ENCODE peak calls at places on chromosome 22, in ten cellular contexts. One of them, this sample, is unnamed.

GRCh38 chr22:36136475-36136874 is 24.1 kb downstream of the APOL3 start:
- DNase-seq in lower leg skin: peak
- DNase-seq in uterus: no peak
- DNase-seq in Peyer's patch: no peak
- DNase-seq in IMR-90: peak
- DNase-seq in tibial nerve: no peak
- DNase-seq in stomach: no peak
- DNase-seq in HCT116: no peak
- DNase-seq in A549: no peak
- DNase-seq in suprapubic skin: no peak
- DNase-seq in this sample: no peak

GRCh38 chr22:49852898-49853894 is at the start of gene ZBED4:
- DNase-seq in lower leg skin: peak
- DNase-seq in uterus: peak
- DNase-seq in Peyer's patch: peak
- DNase-seq in IMR-90: peak
- DNase-seq in tibial nerve: peak
- DNase-seq in stomach: peak
- DNase-seq in HCT116: peak
- DNase-seq in A549: peak
- DNase-seq in suprapubic skin: peak
- DNase-seq in this sample: peak

GRCh38 chr22:42820075-42820763 is 36.9 kb downstream of the ARFGAP3 start:
- DNase-seq in lower leg skin: no peak
- DNase-seq in uterus: no peak
- DNase-seq in Peyer's patch: no peak
- DNase-seq in IMR-90: peak
- DNase-seq in tibial nerve: no peak
- DNase-seq in stomach: no peak
- DNase-seq in HCT116: no peak
- DNase-seq in A549: no peak
- DNase-seq in suprapubic skin: peak
- DNase-seq in this sample: peak

GRCh38 chr22:17307566-17307965 is 61.7 kb upstream of the CECR2 start:
- DNase-seq in lower leg skin: no peak
- DNase-seq in uterus: no peak
- DNase-seq in Peyer's patch: no peak
- DNase-seq in IMR-90: no peak
- DNase-seq in tibial nerve: no peak
- DNase-seq in stomach: peak
- DNase-seq in HCT116: no peak
- DNase-seq in A549: no peak
- DNase-seq in suprapubic skin: no peak
- DNase-seq in this sample: no peak

GRCh38 chr22:19723165-19723989 is at the start of gene GP1BB:
- DNase-seq in lower leg skin: no peak
- DNase-seq in uterus: no peak
- DNase-seq in Peyer's patch: peak
- DNase-seq in IMR-90: no peak
- DNase-seq in tibial nerve: no peak
- DNase-seq in stomach: peak
- DNase-seq in HCT116: no peak
- DNase-seq in A549: peak
- DNase-seq in suprapubic skin: no peak
- DNase-seq in this sample: peak

GRCh38 chr22:27381552-27381951 is 420.0 kb downstream of the MN1 start:
- DNase-seq in lower leg skin: no peak
- DNase-seq in uterus: no peak
- DNase-seq in Peyer's patch: no peak
- DNase-seq in IMR-90: no peak
- DNase-seq in tibial nerve: no peak
- DNase-seq in stomach: no peak
- DNase-seq in HCT116: no peak
- DNase-seq in A549: no peak
- DNase-seq in suprapubic skin: no peak
- DNase-seq in this sample: no peak

GRCh38 chr22:35526333-35526979 is 14.2 kb upstream of the RASD2 start:
- DNase-seq in lower leg skin: no peak
- DNase-seq in uterus: no peak
- DNase-seq in Peyer's patch: peak
- DNase-seq in IMR-90: no peak
- DNase-seq in tibial nerve: no peak
- DNase-seq in stomach: no peak
- DNase-seq in HCT116: no peak
- DNase-seq in A549: no peak
- DNase-seq in suprapubic skin: no peak
- DNase-seq in this sample: no peak

GRCh38 chr22:36469094-36469710 is 12.2 kb downstream of the TXN2 start:
- DNase-seq in lower leg skin: no peak
- DNase-seq in uterus: no peak
- DNase-seq in Peyer's patch: no peak
- DNase-seq in IMR-90: no peak
- DNase-seq in tibial nerve: no peak
- DNase-seq in stomach: no peak
- DNase-seq in HCT116: no peak
- DNase-seq in A549: no peak
- DNase-seq in suprapubic skin: no peak
- DNase-seq in this sample: no peak

GRCh38 chr22:40637181-40638150 is 947 bp upstream of the MRTFA start:
- DNase-seq in lower leg skin: no peak
- DNase-seq in uterus: no peak
- DNase-seq in Peyer's patch: no peak
- DNase-seq in IMR-90: no peak
- DNase-seq in tibial nerve: peak
- DNase-seq in stomach: peak
- DNase-seq in HCT116: no peak
- DNase-seq in A549: no peak
- DNase-seq in suprapubic skin: peak
- DNase-seq in this sample: no peak

GRCh38 chr22:42772647-42773046 is 52.0 kb upstream of the A4GALT start:
- DNase-seq in lower leg skin: no peak
- DNase-seq in uterus: no peak
- DNase-seq in Peyer's patch: no peak
- DNase-seq in IMR-90: no peak
- DNase-seq in tibial nerve: no peak
- DNase-seq in stomach: no peak
- DNase-seq in HCT116: no peak
- DNase-seq in A549: no peak
- DNase-seq in suprapubic skin: no peak
- DNase-seq in this sample: no peak

GRCh38 chr22:41826430-41827383 is 6.2 kb upstream of the SREBF2 start:
- DNase-seq in lower leg skin: no peak
- DNase-seq in uterus: no peak
- DNase-seq in Peyer's patch: peak
- DNase-seq in IMR-90: no peak
- DNase-seq in tibial nerve: no peak
- DNase-seq in stomach: no peak
- DNase-seq in HCT116: no peak
- DNase-seq in A549: no peak
- DNase-seq in suprapubic skin: no peak
- DNase-seq in this sample: no peak

GRCh38 chr22:35215993-35216392 is 41.3 kb upstream of the HMGXB4 start:
- DNase-seq in lower leg skin: no peak
- DNase-seq in uterus: no peak
- DNase-seq in Peyer's patch: no peak
- DNase-seq in IMR-90: no peak
- DNase-seq in tibial nerve: no peak
- DNase-seq in stomach: no peak
- DNase-seq in HCT116: no peak
- DNase-seq in A549: no peak
- DNase-seq in suprapubic skin: no peak
- DNase-seq in this sample: no peak

GRCh38 chr22:27476729-27477128 is 324.8 kb downstream of the MN1 start:
- DNase-seq in lower leg skin: no peak
- DNase-seq in uterus: no peak
- DNase-seq in Peyer's patch: no peak
- DNase-seq in IMR-90: peak
- DNase-seq in tibial nerve: no peak
- DNase-seq in stomach: no peak
- DNase-seq in HCT116: peak
- DNase-seq in A549: peak
- DNase-seq in suprapubic skin: no peak
- DNase-seq in this sample: no peak

GRCh38 chr22:20965104-20965887 is 1.8 kb upstream of the AIFM3 start:
- DNase-seq in lower leg skin: no peak
- DNase-seq in uterus: no peak
- DNase-seq in Peyer's patch: no peak
- DNase-seq in IMR-90: no peak
- DNase-seq in tibial nerve: no peak
- DNase-seq in stomach: no peak
- DNase-seq in HCT116: no peak
- DNase-seq in A549: no peak
- DNase-seq in suprapubic skin: no peak
- DNase-seq in this sample: no peak

GRCh38 chr22:20963201-20964052 is 3.6 kb upstream of the AIFM3 start:
- DNase-seq in lower leg skin: no peak
- DNase-seq in uterus: no peak
- DNase-seq in Peyer's patch: peak
- DNase-seq in IMR-90: no peak
- DNase-seq in tibial nerve: no peak
- DNase-seq in stomach: no peak
- DNase-seq in HCT116: no peak
- DNase-seq in A549: no peak
- DNase-seq in suprapubic skin: no peak
- DNase-seq in this sample: no peak

GRCh38 chr22:20965888-20966855 is 883 bp upstream of the AIFM3 start:
- DNase-seq in lower leg skin: no peak
- DNase-seq in uterus: no peak
- DNase-seq in Peyer's patch: no peak
- DNase-seq in IMR-90: no peak
- DNase-seq in tibial nerve: no peak
- DNase-seq in stomach: no peak
- DNase-seq in HCT116: no peak
- DNase-seq in A549: no peak
- DNase-seq in suprapubic skin: no peak
- DNase-seq in this sample: no peak

GRCh38 chr22:20964090-20964798 is 2.8 kb upstream of the AIFM3 start:
- DNase-seq in lower leg skin: no peak
- DNase-seq in uterus: no peak
- DNase-seq in Peyer's patch: no peak
- DNase-seq in IMR-90: no peak
- DNase-seq in tibial nerve: no peak
- DNase-seq in stomach: no peak
- DNase-seq in HCT116: no peak
- DNase-seq in A549: no peak
- DNase-seq in suprapubic skin: no peak
- DNase-seq in this sample: no peak

DNA sequence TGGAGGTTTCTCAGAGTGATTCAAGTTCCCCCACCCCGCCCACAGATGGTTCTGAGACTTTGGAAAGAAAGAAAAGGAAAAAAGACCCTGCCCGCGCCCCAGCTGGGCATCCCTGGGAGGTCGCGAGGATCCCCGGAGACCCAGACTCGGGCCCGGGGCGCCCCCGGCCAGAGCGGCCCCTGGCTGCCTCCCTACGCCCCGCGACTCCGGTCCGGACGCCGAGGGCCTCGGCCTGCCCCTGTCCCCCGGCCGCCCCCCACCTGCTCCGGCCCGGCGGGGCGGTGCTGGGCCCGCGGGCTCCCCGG is 2.3 kb upstream of the AIFM3 start:
- DNase-seq in lower leg skin: no peak
- DNase-seq in uterus: no peak
- DNase-seq in Peyer's patch: no peak
- DNase-seq in IMR-90: no peak
- DNase-seq in tibial nerve: no peak
- DNase-seq in stomach: no peak
- DNase-seq in HCT116: no peak
- DNase-seq in A549: no peak
- DNase-seq in suprapubic skin: no peak
- DNase-seq in this sample: no peak
- H3K4me3 ChIP-seq in lower leg skin: no peak
- H3K4me3 ChIP-seq in uterus: no peak
- H3K4me3 ChIP-seq in Peyer's patch: peak
- H3K4me3 ChIP-seq in IMR-90: peak
- H3K4me3 ChIP-seq in tibial nerve: no peak
- H3K4me3 ChIP-seq in stomach: peak
- H3K4me3 ChIP-seq in HCT116: no peak
- H3K4me3 ChIP-seq in A549: no peak
- H3K4me3 ChIP-seq in suprapubic skin: peak
- H3K4me3 ChIP-seq in this sample: no peak

DNA sequence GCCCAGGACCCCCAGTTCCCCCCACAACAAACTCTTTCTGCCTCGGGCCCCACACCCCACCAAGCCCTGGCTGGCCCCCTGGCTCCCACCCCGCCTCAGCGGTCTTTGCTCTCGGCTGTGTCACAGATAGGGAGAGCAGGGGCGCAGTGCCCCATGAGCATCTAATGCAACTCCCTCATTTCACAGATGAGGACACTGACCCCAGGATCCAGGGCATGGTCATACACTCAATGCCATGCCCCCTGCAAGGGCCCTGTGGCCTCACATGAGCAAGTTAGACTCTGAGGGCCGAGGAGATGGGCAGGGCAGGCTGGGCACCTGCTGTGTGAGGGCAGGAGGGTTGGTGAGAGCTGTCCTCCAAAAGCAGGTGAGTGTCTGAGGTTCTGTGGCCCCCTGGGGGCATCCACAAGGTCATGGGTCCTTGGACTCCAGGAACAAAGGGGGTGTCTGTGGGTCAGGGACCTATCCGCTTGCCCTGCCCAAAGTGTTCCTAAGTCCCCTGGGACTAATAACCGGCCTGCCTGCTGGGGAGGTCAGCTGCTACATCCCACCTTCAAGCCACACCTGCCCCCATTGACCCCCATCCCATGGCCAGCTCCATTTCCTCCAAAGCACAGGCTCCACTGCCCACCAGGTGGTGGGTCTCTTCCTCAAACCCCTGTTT is 2.5 kb downstream of the MIF start:
- DNase-seq in lower leg skin: no peak
- DNase-seq in uterus: no peak
- DNase-seq in Peyer's patch: no peak
- DNase-seq in IMR-90: no peak
- DNase-seq in tibial nerve: no peak
- DNase-seq in stomach: no peak
- DNase-seq in HCT116: no peak
- DNase-seq in A549: no peak
- DNase-seq in suprapubic skin: no peak
- DNase-seq in this sample: peak
- TF ChIP-seq POLR2A in lower leg skin: no peak
- TF ChIP-seq POLR2A in uterus: no peak
- TF ChIP-seq POLR2A in Peyer's patch: no peak
- TF ChIP-seq POLR2A in IMR-90: peak
- TF ChIP-seq POLR2A in tibial nerve: no peak
- TF ChIP-seq POLR2A in stomach: no peak
- TF ChIP-seq POLR2A in HCT116: no peak
- TF ChIP-seq POLR2A in A549: no peak
- TF ChIP-seq POLR2A in suprapubic skin: no peak
- TF ChIP-seq POLR2A in this sample: no peak

GRCh38 chr22:45284705-45285305 is at the start of gene UPK3A:
- DNase-seq in lower leg skin: no peak
- DNase-seq in uterus: no peak
- DNase-seq in Peyer's patch: peak
- DNase-seq in IMR-90: no peak
- DNase-seq in tibial nerve: no peak
- DNase-seq in stomach: peak
- DNase-seq in HCT116: peak
- DNase-seq in A549: no peak
- DNase-seq in suprapubic skin: no peak
- DNase-seq in this sample: peak
- H3K4me3 ChIP-seq in lower leg skin: no peak
- H3K4me3 ChIP-seq in uterus: no peak
- H3K4me3 ChIP-seq in Peyer's patch: peak
- H3K4me3 ChIP-seq in IMR-90: no peak
- H3K4me3 ChIP-seq in tibial nerve: no peak
- H3K4me3 ChIP-seq in stomach: peak
- H3K4me3 ChIP-seq in HCT116: peak
- H3K4me3 ChIP-seq in A549: peak
- H3K4me3 ChIP-seq in suprapubic skin: peak
- H3K4me3 ChIP-seq in this sample: no peak

GRCh38 chr22:30425616-30426394 is at the start of gene MTFP1:
- DNase-seq in lower leg skin: peak
- DNase-seq in uterus: peak
- DNase-seq in Peyer's patch: peak
- DNase-seq in IMR-90: peak
- DNase-seq in tibial nerve: peak
- DNase-seq in stomach: peak
- DNase-seq in HCT116: no peak
- DNase-seq in A549: peak
- DNase-seq in suprapubic skin: peak
- DNase-seq in this sample: peak
- TF ChIP-seq POLR2A in lower leg skin: no peak
- TF ChIP-seq POLR2A in uterus: no peak
- TF ChIP-seq POLR2A in Peyer's patch: no peak
- TF ChIP-seq POLR2A in IMR-90: peak
- TF ChIP-seq POLR2A in tibial nerve: no peak
- TF ChIP-seq POLR2A in stomach: peak
- TF ChIP-seq POLR2A in HCT116: peak
- TF ChIP-seq POLR2A in A549: peak
- TF ChIP-seq POLR2A in suprapubic skin: no peak
- TF ChIP-seq POLR2A in this sample: peak